ENCODE peak calls at places on chromosomes 16 and 17, in four cellular contexts. Q is HFF-Myc, L is fibroblast of pulmonary artery, M is transverse colon. F is an unnamed sample.

GRCh38 chr16:12439443-12440232 is 364.0 kb downstream of the CPPED1 start:
- DNase-seq in M (no peak), Q (no peak), L (no peak), F (no peak)

GRCh38 chr16:10895053-10895946 is 18.3 kb downstream of the CIITA start:
- DNase-seq in Q (no peak), L (peak; percentile 40), M (peak; percentile 33), F (peak; percentile 68)

GRCh38 chr16:88772871-88773811 is 11.9 kb downstream of the PIEZO1 start:
- DNase-seq in Q (peak; percentile 86), L (peak; percentile 78), M (peak; percentile 66), F (no peak)

GRCh38 chr17:73910216-73910615 is 266.0 kb upstream of the SDK2 start:
- DNase-seq in M (no peak), Q (no peak), L (no peak), F (no peak)

GRCh38 chr17:83103200-83103937 is 24.0 kb downstream of the METRNL start:
- DNase-seq in L (peak; percentile 64), Q (no peak), M (peak; percentile 81), F (peak; percentile 82)

GRCh38 chr16:57039148-57039812 is 49.9 kb downstream of the NLRC5 start:
- DNase-seq in L (peak; percentile 84), M (peak; percentile 33), Q (no peak), F (no peak)

GRCh38 chr17:73510981-73511442 is 133.2 kb downstream of the SDK2 start:
- DNase-seq in M (no peak), Q (no peak), L (no peak), F (no peak)

GRCh38 chr17:75371981-75372380 is 33.5 kb downstream of the GRB2 start:
- DNase-seq in Q (no peak), M (no peak), L (no peak), F (no peak)

GRCh38 chr16:12027091-12027490 is 50.6 kb downstream of the SNX29 start:
- DNase-seq in L (no peak), M (no peak), Q (no peak), F (no peak)

GRCh38 chr17:9244066-9245052 is 223.0 kb downstream of the NTN1 start:
- DNase-seq in L (peak; percentile 36), Q (no peak), M (peak; percentile 59), F (peak; percentile 29)

GRCh38 chr17:17236295-17237025 is 508 bp downstream of the FLCN start:
- DNase-seq in M (peak; percentile 34), Q (no peak), L (peak; percentile 26), F (no peak)

GRCh38 chr17:37392024-37392590 is 14.5 kb downstream of the ACACA start:
- DNase-seq in M (no peak), Q (no peak), L (peak; percentile 85), F (no peak)

GRCh38 chr16:48053346-48053745 is 102.4 kb downstream of the ABCC12 start:
- DNase-seq in L (peak; percentile 75), Q (peak; percentile 4), M (no peak), F (no peak)

GRCh38 chr17:15510361-15510760 is 42.9 kb upstream of the CDRT4 start:
- DNase-seq in M (no peak), Q (no peak), L (peak; percentile 72), F (no peak)

GRCh38 chr16:88002211-88002610 is 51.0 kb downstream of the BANP start:
- DNase-seq in L (no peak), Q (no peak), M (no peak), F (no peak)

GRCh38 chr16:11276880-11277593 is 757 bp upstream of the PRM2 start:
- DNase-seq in M (no peak), Q (no peak), L (no peak), F (no peak)

GRCh38 chr17:59165933-59166342 is 10.4 kb downstream of the PRR11 start:
- DNase-seq in L (peak; percentile 55), M (peak; percentile 41), Q (peak; percentile 55), F (no peak)

GRCh38 chr16:3045758-3046505 is 429 bp upstream of the MMP25 start:
- DNase-seq in L (no peak), Q (no peak), M (peak; percentile 37), F (no peak)

GRCh38 chr17:15213381-15214087 is 51.6 kb downstream of the PMP22 start:
- DNase-seq in L (peak; percentile 25), M (no peak), Q (no peak), F (no peak)

GRCh38 chr17:81043319-81043724 is 8.4 kb downstream of the BAIAP2 start:
- DNase-seq in L (no peak), Q (no peak), M (no peak), F (no peak)
- H3K4me3 ChIP-seq in L (no peak overlapping the region), Q (no peak overlapping the region), M (no peak overlapping the region), F (no peak overlapping the region)

GRCh38 chr17:29243792-29244191 is 2.9 kb upstream of the CRYBA1 start:
- DNase-seq in M (no peak), L (peak; percentile 42), Q (no peak), F (no peak)
- TF ChIP-seq CTCF in M (no peak), L (peak; percentile 57), Q (peak; percentile 55), F (no peak)

GRCh38 chr17:68289473-68289872 is 1.5 kb downstream of the SLC16A6 start:
- DNase-seq in M (no peak), L (no peak), Q (no peak), F (no peak)
- H3K4me3 ChIP-seq in M (no peak overlapping the region), L (no peak overlapping the region), Q (no peak overlapping the region), F (no peak overlapping the region)

GRCh38 chr17:39618252-39618913 is 8.4 kb upstream of the PPP1R1B start:
- DNase-seq in L (no peak), Q (no peak), M (peak; percentile 34), F (peak; percentile 46)
- TF ChIP-seq CTCF in L (no peak), Q (no peak), M (no peak), F (no peak)

GRCh38 chr16:86319871-86320270 is 190.5 kb upstream of the FOXF1 start:
- DNase-seq in M (no peak), Q (no peak), L (no peak), F (no peak)
- H3K4me3 ChIP-seq in M (no peak overlapping the region), Q (no peak overlapping the region), L (no peak overlapping the region), F (no peak overlapping the region)

GRCh38 chr17:7173687-7174602 is 5.2 kb downstream of the ASGR1 start:
- DNase-seq in Q (no peak), L (no peak), M (peak; percentile 50), F (peak; percentile 66)
- TF ChIP-seq CTCF in Q (no peak), L (no peak), M (no peak), F (no peak)